ENCODE peak calls at places on chromosome 14, in seven cellular contexts. M is cardiac muscle cell, N is heart left ventricle, D is RWPE1, Q is aorta, A is upper lobe of right lung, L is fibroblast of lung. C is an unnamed sample.

GRCh38 chr14:68342216-68342615 is 450.7 kb downstream of the ZFP36L1 start:
- DNase-seq in M (no peak), N (no peak), D (no peak), Q (no peak), A (no peak), L (no peak), C (no peak)

GRCh38 chr14:55458800-55459577 is 18.6 kb upstream of the TBPL2 start:
- DNase-seq in M (no peak), N (no peak), D (peak), Q (no peak), A (no peak), L (peak), C (no peak)

GRCh38 chr14:95331708-95332408 is 12.2 kb upstream of the CLMN start:
- DNase-seq in M (no peak), N (no peak), D (no peak), Q (no peak), A (no peak), L (no peak), C (no peak)

GRCh38 chr14:78997811-78998210 is 827.6 kb downstream of the NRXN3 start:
- DNase-seq in M (peak), N (no peak), D (no peak), Q (no peak), A (no peak), L (peak), C (peak)

GRCh38 chr14:80364274-80364673 is 153.0 kb upstream of the DIO2 start:
- DNase-seq in M (no peak), N (no peak), D (peak), Q (no peak), A (no peak), L (peak), C (no peak)

GRCh38 chr14:64561631-64562030 is 11.9 kb downstream of the PPP1R36 start:
- DNase-seq in M (no peak), N (no peak), D (no peak), Q (no peak), A (no peak), L (no peak), C (no peak)

GRCh38 chr14:23078692-23079116 is 16.2 kb downstream of the ACIN1 start:
- DNase-seq in M (no peak), N (peak), D (peak), Q (peak), A (no peak), L (peak), C (no peak)

GRCh38 chr14:36646664-36647416 is 14.8 kb upstream of the PAX9 start:
- DNase-seq in M (no peak), N (no peak), D (no peak), Q (no peak), A (no peak), L (no peak), C (no peak)

GRCh38 chr14:49955013-49955412 is 62.1 kb downstream of the ARF6 start:
- DNase-seq in M (no peak), N (no peak), D (no peak), Q (no peak), A (no peak), L (no peak), C (no peak)

GRCh38 chr14:78405071-78405856 is 235.1 kb downstream of the NRXN3 start:
- DNase-seq in M (no peak), N (no peak), D (no peak), Q (no peak), A (no peak), L (peak), C (no peak)

GRCh38 chr14:87430810-87431209 is 562.2 kb downstream of the GALC start:
- DNase-seq in M (no peak), N (no peak), D (peak), Q (no peak), A (no peak), L (peak), C (no peak)

GRCh38 chr14:99389171-99389826 is 91.4 kb downstream of the SETD3 start:
- DNase-seq in M (peak), N (no peak), D (peak), Q (no peak), A (peak), L (peak), C (peak)

GRCh38 chr14:36319899-36320209 is 583 bp downstream of the MBIP start:
- DNase-seq in M (no peak), N (no peak), D (no peak), Q (no peak), A (no peak), L (no peak), C (no peak)

GRCh38 chr14:38931969-38932652 is 170.9 kb downstream of the SEC23A start:
- DNase-seq in M (no peak), N (no peak), D (no peak), Q (no peak), A (no peak), L (no peak), C (no peak)

GRCh38 chr14:73283592-73284379 is 46.5 kb downstream of the PAPLN start:
- DNase-seq in M (peak), N (no peak), D (no peak), Q (no peak), A (no peak), L (peak), C (no peak)

GRCh38 chr14:37618498-37619041 is 23.1 kb downstream of the TTC6 start:
- DNase-seq in M (no peak), N (no peak), D (no peak), Q (no peak), A (no peak), L (no peak), C (no peak)

GRCh38 chr14:37988472-37988871 is 219.2 kb upstream of the SSTR1 start:
- DNase-seq in M (no peak), N (no peak), D (no peak), Q (no peak), A (no peak), L (peak), C (no peak)

GRCh38 chr14:59189281-59189821 is 884 bp downstream of the DAAM1 start:
- DNase-seq in M (peak), N (peak), D (peak), Q (no peak), A (peak), L (peak), C (no peak)

GRCh38 chr14:21317433-21317832 is 37.5 kb downstream of the RPGRIP1 start:
- DNase-seq in M (peak), N (no peak), D (no peak), Q (no peak), A (no peak), L (no peak), C (no peak)

GRCh38 chr14:73753043-73753886 is 39.1 kb upstream of the PNMA1 start:
- DNase-seq in M (peak), N (peak), D (no peak), Q (peak), A (peak), L (no peak), C (no peak)

GRCh38 chr14:67571275-67571990 is 28.6 kb downstream of the PIGH start:
- DNase-seq in M (peak), N (peak), D (peak), Q (peak), A (peak), L (peak), C (no peak)

GRCh38 chr14:29273513-29273912 is 506.9 kb downstream of the FOXG1 start:
- DNase-seq in M (no peak), N (no peak), D (no peak), Q (no peak), A (no peak), L (no peak), C (no peak)

GRCh38 chr14:76484355-76484754 is 108.4 kb downstream of the ESRRB start:
- DNase-seq in M (no peak), N (no peak), D (no peak), Q (no peak), A (no peak), L (no peak), C (no peak)

GRCh38 chr14:55752580-55753365 is 172.8 kb downstream of the KTN1 start:
- DNase-seq in M (no peak), N (no peak), D (peak), Q (no peak), A (no peak), L (peak), C (no peak)

GRCh38 chr14:29885988-29886387 is 41.7 kb downstream of the PRKD1 start:
- DNase-seq in M (no peak), N (no peak), D (no peak), Q (no peak), A (no peak), L (no peak), C (no peak)

GRCh38 chr14:100589760-100590469 is 2.7 kb upstream of the BEGAIN start:
- DNase-seq in M (no peak), N (no peak), D (no peak), Q (no peak), A (no peak), L (no peak), C (no peak)

GRCh38 chr14:22002860-22003284 is 329.3 kb upstream of the OR4E1 start:
- DNase-seq in M (peak), N (no peak), D (no peak), Q (no peak), A (no peak), L (no peak), C (no peak)

GRCh38 chr14:105091335-105092123 is 26.3 kb upstream of the GPR132 start:
- DNase-seq in M (no peak), N (peak), D (peak), Q (peak), A (peak), L (peak), C (no peak)
- H3K27ac ChIP-seq in M (peak), N (peak), D (peak), Q (peak), A (peak), L (no peak), C (no peak)

GRCh38 chr14:92122761-92123160 is 992 bp downstream of the CPSF2 start:
- DNase-seq in M (no peak), N (no peak), D (no peak), Q (no peak), A (no peak), L (peak), C (no peak)
- H3K27ac ChIP-seq in M (peak), N (peak), D (peak), Q (no peak), A (peak), L (peak), C (no peak)

GRCh38 chr14:89356496-89356895 is 60.5 kb downstream of the FOXN3 start:
- DNase-seq in M (no peak), N (no peak), D (no peak), Q (no peak), A (no peak), L (no peak), C (no peak)
- H3K27ac ChIP-seq in M (no peak), N (no peak), D (no peak), Q (no peak), A (no peak), L (no peak), C (no peak)

GRCh38 chr14:43172899-43173548 is 1334.1 kb downstream of the FSCB start:
- DNase-seq in M (no peak), N (no peak), D (no peak), Q (no peak), A (no peak), L (no peak), C (no peak)
- H3K27ac ChIP-seq in M (no peak), N (no peak), D (no peak), Q (no peak), A (no peak), L (no peak), C (no peak)

GRCh38 chr14:27025648-27026047 is 427.8 kb upstream of the NOVA1 start:
- DNase-seq in M (no peak), N (no peak), D (no peak), Q (no peak), A (no peak), L (no peak), C (no peak)
- H3K27ac ChIP-seq in M (no peak), N (no peak), D (no peak), Q (no peak), A (no peak), L (no peak), C (no peak)

DNA sequence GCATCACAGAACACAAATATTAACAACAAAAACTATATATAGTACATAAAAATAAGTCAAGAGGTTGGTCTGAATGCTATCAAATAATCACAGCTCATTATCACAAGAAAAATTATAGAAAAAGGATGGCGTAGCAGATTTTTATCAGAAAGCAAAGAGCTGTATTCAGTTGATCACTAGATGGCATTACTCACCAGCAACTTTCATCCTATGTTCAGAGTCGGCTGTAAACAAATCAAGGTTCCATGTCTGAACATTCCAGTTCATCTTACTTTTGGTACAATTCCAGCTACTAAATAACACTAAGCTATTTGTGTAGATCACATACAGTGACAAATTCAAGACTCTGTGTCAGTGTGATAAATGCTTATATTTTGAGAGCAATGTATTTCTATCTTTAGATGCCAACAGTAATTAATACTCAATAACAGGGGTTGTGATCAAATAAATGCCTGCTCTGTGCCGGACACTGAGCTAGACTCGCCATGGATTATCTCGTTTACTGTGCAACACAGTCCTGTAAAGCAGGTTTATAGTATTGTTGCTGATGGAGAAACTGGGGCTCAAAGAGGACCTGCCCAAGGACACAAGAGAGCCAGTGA is 30.1 kb downstream of the NRDE2 start:
- DNase-seq in M (peak), N (no peak), D (peak), Q (no peak), A (no peak), L (peak), C (no peak)
- H3K27ac ChIP-seq in M (no peak), N (peak), D (no peak), Q (no peak), A (no peak), L (no peak), C (peak)

DNA sequence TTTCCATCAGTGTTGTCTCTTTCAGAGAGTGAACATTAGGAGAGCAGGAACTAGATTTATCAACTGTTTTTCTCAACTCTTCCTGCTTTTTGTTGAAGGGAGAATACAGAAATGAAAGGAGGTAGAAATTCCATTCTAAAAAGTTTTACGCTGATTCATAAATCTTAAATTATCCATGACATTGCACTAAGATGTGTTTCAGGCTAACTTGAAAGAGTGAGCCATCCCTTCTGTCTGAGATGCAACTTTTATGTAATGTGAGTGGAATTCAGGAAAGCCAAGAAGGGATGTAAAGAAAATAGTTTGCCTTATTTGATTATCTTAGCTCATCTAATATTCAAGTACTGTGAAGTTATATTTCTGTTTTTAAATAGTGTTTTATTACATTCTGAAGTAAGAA is 349.5 kb upstream of the RGS6 start:
- DNase-seq in M (no peak), N (no peak), D (no peak), Q (no peak), A (no peak), L (peak), C (no peak)
- H3K27ac ChIP-seq in M (no peak), N (no peak), D (no peak), Q (no peak), A (no peak), L (peak), C (no peak)

C was measured in substantia nigra.